ENCODE peak calls at places on chromosomes 11 and 22, in seven cellular contexts. C, N, Y, J, B, A and H are unnamed samples.

GRCh38 chr22:44701824-44702478 is at the start of gene PRR5:
- DNase-seq in N (peak), A (peak), Y (peak), C (peak), B (peak), J (peak), H (peak)

GRCh38 chr11:8756201-8756600 is 73.6 kb downstream of the RPL27A start:
- DNase-seq in B (peak), A (no peak), C (no peak), N (no peak), Y (no peak), J (no peak), H (no peak)

GRCh38 chr11:122976734-122977454 is 4.7 kb downstream of the BSX start:
- DNase-seq in J (no peak), N (no peak), C (no peak), B (no peak), Y (no peak), A (no peak), H (no peak)

GRCh38 chr22:18970180-18970947 is 34.3 kb upstream of the PRODH start:
- DNase-seq in B (peak), Y (no peak), A (no peak), N (peak), J (peak), C (no peak), H (no peak)

GRCh38 chr11:19849947-19850593 is 137.4 kb downstream of the NAV2 start:
- DNase-seq in C (no peak), B (no peak), J (no peak), Y (no peak), N (no peak), A (no peak), H (no peak)

GRCh38 chr11:27460571-27460970 is 12.0 kb downstream of the LGR4 start:
- DNase-seq in J (no peak), Y (no peak), C (no peak), A (no peak), N (no peak), B (no peak), H (no peak)

GRCh38 chr11:7892751-7893356 is 38.2 kb downstream of the OR10A6 start:
- DNase-seq in N (no peak), J (no peak), Y (no peak), B (peak), A (no peak), C (peak), H (no peak)

GRCh38 chr22:36773935-36774334 is 2.0 kb downstream of the IFT27 start:
- DNase-seq in Y (no peak), B (peak), C (no peak), J (no peak), N (no peak), A (no peak), H (no peak)

GRCh38 chr11:11732116-11732515 is 109.7 kb upstream of the USP47 start:
- DNase-seq in B (no peak), J (no peak), Y (no peak), A (no peak), C (no peak), N (no peak), H (no peak)

GRCh38 chr22:19360300-19360792 is 68.8 kb upstream of the CLTCL1 start:
- DNase-seq in C (no peak), Y (no peak), N (no peak), B (no peak), J (no peak), A (no peak), H (no peak)

GRCh38 chr11:102306048-102306575 is 11.2 kb upstream of the BIRC3 start:
- DNase-seq in C (no peak), N (no peak), Y (no peak), B (no peak), J (no peak), A (no peak), H (no peak)

GRCh38 chr22:27097933-27098332 is 440.5 kb downstream of the MIAT start:
- DNase-seq in C (no peak), B (peak), Y (no peak), J (no peak), A (no peak), N (no peak), H (no peak)

GRCh38 chr22:37632174-37633081 is 7.0 kb upstream of the SH3BP1 start:
- DNase-seq in C (peak), J (peak), Y (no peak), N (no peak), B (no peak), A (no peak), H (no peak)

GRCh38 chr11:4418403-4418802 is 24.9 kb upstream of the TRIM21 start:
- DNase-seq in B (no peak), N (no peak), A (no peak), C (no peak), Y (no peak), J (no peak), H (no peak)

GRCh38 chr22:29259253-29259899 is 8.4 kb downstream of the RHBDD3 start:
- DNase-seq in J (no peak), A (no peak), B (no peak), C (no peak), Y (no peak), N (no peak), H (no peak)

GRCh38 chr22:24140357-24140756 is 40.9 kb upstream of the SUSD2 start:
- DNase-seq in A (no peak), J (no peak), C (no peak), B (no peak), Y (no peak), N (no peak), H (no peak)

GRCh38 chr22:27795053-27795452 is 6.5 kb downstream of the MN1 start:
- DNase-seq in Y (no peak), B (no peak), N (no peak), A (no peak), C (no peak), J (no peak), H (no peak)

GRCh38 chr11:71446942-71447688 is 1.1 kb downstream of the DHCR7 start:
- DNase-seq in Y (no peak), B (peak), J (no peak), C (no peak), A (no peak), N (no peak), H (no peak)

GRCh38 chr11:69525516-69526452 is 44.3 kb downstream of the LINC01488 start:
- DNase-seq in N (no peak), B (no peak), A (no peak), J (peak), C (no peak), Y (no peak), H (no peak)

GRCh38 chr11:877565-877964 is 33.0 kb downstream of the CHID1 start:
- DNase-seq in Y (no peak), C (no peak), N (no peak), A (no peak), B (no peak), J (no peak), H (no peak)

GRCh38 chr11:33735426-33736147 is 636 bp downstream of the CD59 start:
- DNase-seq in N (no peak), Y (no peak), A (peak), C (peak), B (no peak), J (peak), H (peak)

GRCh38 chr22:20133930-20134549 is 2.4 kb downstream of the ZDHHC8 start:
- DNase-seq in B (no peak), C (no peak), A (no peak), J (no peak), Y (no peak), N (no peak), H (no peak)

GRCh38 chr22:46064966-46065666 is 85.2 kb upstream of the PPARA start:
- DNase-seq in A (no peak), Y (no peak), B (no peak), J (no peak), N (no peak), C (no peak), H (no peak)

GRCh38 chr11:13494051-13494450 is 1.7 kb downstream of the PTH start:
- DNase-seq in Y (no peak), N (no peak), C (no peak), A (no peak), B (no peak), J (no peak), H (no peak)

GRCh38 chr22:43891360-43892182 is at the start of gene PNPLA5:
- DNase-seq in J (peak), B (no peak), N (no peak), C (peak), Y (no peak), A (no peak), H (no peak)

GRCh38 chr11:77467233-77467632 is 6.7 kb downstream of the PAK1 start:
- DNase-seq in B (no peak), A (no peak), C (no peak), Y (no peak), N (no peak), J (no peak), H (no peak)